ENCODE peak calls at places on chromosomes 7 and 10, in seven cellular contexts. X is pulmonary artery endothelial cell; F is stimulated activated CD4-positive, alpha-beta T cell treated with anti-CD3 and anti-CD28 coated beads, TNF-alpha, amount 100 ng/mL, for 4 hours; M is heart right ventricle; O is midbrain; A is HT-29; B is fibroblast of villous mesenchyme. E is an unnamed sample.

GRCh38 chr7:104848386-104848990 is 165.5 kb upstream of the KMT2E start:
- DNase-seq in A (peak; percentile 81), X (no peak), O (peak; percentile 86), F (peak; percentile 15), B (peak; percentile 43), M (peak; percentile 54), E (no peak)

GRCh38 chr10:878333-878753 is 53.2 kb downstream of the LARP4B start:
- DNase-seq in A (no peak), M (no peak), F (no peak), B (peak; percentile 72), X (no peak), O (no peak), E (no peak)

GRCh38 chr10:118542789-118543188 is 52.7 kb downstream of the PRLHR start:
- DNase-seq in O (no peak), X (no peak), M (no peak), F (no peak), B (no peak), A (no peak), E (no peak)

GRCh38 chr7:455110-455928 is 64.3 kb downstream of the PDGFA start:
- DNase-seq in X (no peak), M (peak; percentile 72), A (peak; percentile 67), O (no peak), F (no peak), B (no peak), E (peak; percentile 81)

GRCh38 chr7:6209340-6209739 is 63.1 kb downstream of the CYTH3 start:
- DNase-seq in X (no peak), A (no peak), B (no peak), M (no peak), O (no peak), F (no peak), E (no peak)

GRCh38 chr10:45421231-45422097 is 47.4 kb downstream of the ALOX5 start:
- DNase-seq in X (no peak), A (no peak), F (no peak), O (no peak), B (peak; percentile 28), M (no peak), E (no peak)

GRCh38 chr7:100024020-100024619 is 8.7 kb downstream of the ZKSCAN1 start:
- DNase-seq in M (no peak), O (no peak), X (no peak), A (no peak), F (no peak), B (no peak), E (no peak)

GRCh38 chr10:11729790-11730315 is 12.3 kb upstream of the ECHDC3 start:
- DNase-seq in X (no peak), F (no peak), M (no peak), O (no peak), B (no peak), A (no peak), E (no peak)

GRCh38 chr10:6729071-6729773 is 149.1 kb upstream of the PRKCQ start:
- DNase-seq in O (no peak), M (no peak), A (no peak), X (no peak), F (no peak), B (peak; percentile 48), E (no peak)

GRCh38 chr10:124703778-124704427 is 40.3 kb downstream of the FAM53B start:
- DNase-seq in X (no peak), O (peak; percentile 69), B (peak; percentile 66), M (peak; percentile 86), A (no peak), F (no peak), E (peak; percentile 89)

GRCh38 chr7:94823952-94824351 is 83.4 kb upstream of the PPP1R9A start:
- DNase-seq in F (no peak), B (peak; percentile 21), A (peak; percentile 20), X (no peak), O (no peak), M (no peak), E (no peak)

GRCh38 chr10:64286533-64286932 is 765.3 kb downstream of the REEP3 start:
- DNase-seq in A (no peak), O (peak; percentile 57), X (no peak), B (no peak), M (no peak), F (no peak), E (no peak)

GRCh38 chr7:5500056-5500776 is 76.6 kb upstream of the TNRC18 start:
- DNase-seq in O (no peak), M (no peak), B (no peak), F (no peak), A (no peak), X (no peak), E (peak; percentile 47)

GRCh38 chr7:111067682-111068081 is 23.2 kb upstream of the LRRN3 start:
- DNase-seq in B (no peak), X (no peak), A (no peak), O (no peak), M (no peak), F (no peak), E (no peak)

GRCh38 chr10:123800299-123800698 is 91.3 kb downstream of the CPXM2 start:
- DNase-seq in M (peak; percentile 23), B (no peak), O (no peak), F (no peak), A (no peak), X (peak; percentile 63), E (peak; percentile 18)

GRCh38 chr7:159192013-159192412 is 47.3 kb upstream of the VIPR2 start:
- DNase-seq in X (no peak), M (no peak), O (no peak), A (no peak), F (no peak), B (no peak), E (no peak)

GRCh38 chr10:14056545-14057332 is 274.0 kb downstream of the FRMD4A start:
- DNase-seq in B (peak; percentile 96), A (no peak), O (no peak), X (no peak), F (no peak), M (no peak), E (no peak)

GRCh38 chr10:60606343-60607080 is 171.8 kb upstream of the CDK1 start:
- DNase-seq in M (no peak), A (no peak), B (peak; percentile 67), O (no peak), X (peak; percentile 17), F (no peak), E (no peak)

GRCh38 chr10:55628260-55628701 is 732.8 kb downstream of the ZWINT start:
- DNase-seq in M (no peak), B (no peak), X (no peak), O (peak; percentile 34), F (no peak), A (no peak), E (peak; percentile 76)

GRCh38 chr7:28149291-28150101 is 31.1 kb downstream of the JAZF1 start:
- DNase-seq in F (no peak), B (no peak), O (no peak), A (no peak), X (no peak), M (no peak), E (no peak)

GRCh38 chr10:102001435-102002068 is 54.4 kb downstream of the ARMH3 start:
- DNase-seq in B (no peak), X (no peak), A (no peak), M (no peak), F (no peak), O (no peak), E (no peak)

E was measured in right cardiac atrium.